ENCODE peak calls at places on chromosome 15, in five cellular contexts. One of them, this sample, is unnamed.

GRCh38 chr15:59165726-59166125 is 40.9 kb upstream of the LDHAL6B start:
- DNase-seq in C1 segment of cervical spinal cord: no peak
- DNase-seq in activated T-helper 2 cell treated with anti-CD3 and anti-CD28 coated beads, Interferon-gamma antibody, Interleukin-2, Interleukin-4, amounts not matched to agents 10 μg/mL and 5 μg/mL and 100 μg/mL, durations not matched to agents 14 hours and 24 hours and 36 hours: no peak
- DNase-seq in activated CD4-positive, alpha-beta T cell treated with anti-CD3 and anti-CD28 coated beads for 1 hour: no peak
- DNase-seq in mesenchymal stem cell: no peak
- DNase-seq in this sample: no peak

GRCh38 chr15:73002509-73002908 is 49.8 kb upstream of the NEO1 start:
- DNase-seq in C1 segment of cervical spinal cord: no peak
- DNase-seq in activated T-helper 2 cell treated with anti-CD3 and anti-CD28 coated beads, Interferon-gamma antibody, Interleukin-2, Interleukin-4, amounts not matched to agents 10 μg/mL and 5 μg/mL and 100 μg/mL, durations not matched to agents 14 hours and 24 hours and 36 hours: no peak
- DNase-seq in activated CD4-positive, alpha-beta T cell treated with anti-CD3 and anti-CD28 coated beads for 1 hour: no peak
- DNase-seq in mesenchymal stem cell: peak; percentile 85
- DNase-seq in this sample: no peak

GRCh38 chr15:37015025-37015424 is 85.3 kb downstream of the MEIS2 start:
- DNase-seq in C1 segment of cervical spinal cord: no peak
- DNase-seq in activated T-helper 2 cell treated with anti-CD3 and anti-CD28 coated beads, Interferon-gamma antibody, Interleukin-2, Interleukin-4, amounts not matched to agents 10 μg/mL and 5 μg/mL and 100 μg/mL, durations not matched to agents 14 hours and 24 hours and 36 hours: no peak
- DNase-seq in activated CD4-positive, alpha-beta T cell treated with anti-CD3 and anti-CD28 coated beads for 1 hour: no peak
- DNase-seq in mesenchymal stem cell: peak; percentile 55
- DNase-seq in this sample: peak; percentile 72

GRCh38 chr15:71097890-71098289 is 17.4 kb upstream of the THSD4 start:
- DNase-seq in C1 segment of cervical spinal cord: no peak
- DNase-seq in activated T-helper 2 cell treated with anti-CD3 and anti-CD28 coated beads, Interferon-gamma antibody, Interleukin-2, Interleukin-4, amounts not matched to agents 10 μg/mL and 5 μg/mL and 100 μg/mL, durations not matched to agents 14 hours and 24 hours and 36 hours: no peak
- DNase-seq in activated CD4-positive, alpha-beta T cell treated with anti-CD3 and anti-CD28 coated beads for 1 hour: no peak
- DNase-seq in mesenchymal stem cell: no peak
- DNase-seq in this sample: no peak

GRCh38 chr15:40047413-40048154 is 8.6 kb upstream of the SRP14 start:
- DNase-seq in C1 segment of cervical spinal cord: peak; percentile 38
- DNase-seq in activated T-helper 2 cell treated with anti-CD3 and anti-CD28 coated beads, Interferon-gamma antibody, Interleukin-2, Interleukin-4, amounts not matched to agents 10 μg/mL and 5 μg/mL and 100 μg/mL, durations not matched to agents 14 hours and 24 hours and 36 hours: peak; percentile 58
- DNase-seq in activated CD4-positive, alpha-beta T cell treated with anti-CD3 and anti-CD28 coated beads for 1 hour: peak; percentile 36
- DNase-seq in mesenchymal stem cell: peak; percentile 92
- DNase-seq in this sample: peak; percentile 76

GRCh38 chr15:41774873-41775417 is 661 bp downstream of the MAPKBP1 start:
- DNase-seq in C1 segment of cervical spinal cord: no peak
- DNase-seq in activated T-helper 2 cell treated with anti-CD3 and anti-CD28 coated beads, Interferon-gamma antibody, Interleukin-2, Interleukin-4, amounts not matched to agents 10 μg/mL and 5 μg/mL and 100 μg/mL, durations not matched to agents 14 hours and 24 hours and 36 hours: no peak
- DNase-seq in activated CD4-positive, alpha-beta T cell treated with anti-CD3 and anti-CD28 coated beads for 1 hour: no peak
- DNase-seq in mesenchymal stem cell: no peak
- DNase-seq in this sample: no peak

GRCh38 chr15:65192016-65192415 is 6.9 kb upstream of the CLPX start:
- DNase-seq in C1 segment of cervical spinal cord: no peak
- DNase-seq in activated T-helper 2 cell treated with anti-CD3 and anti-CD28 coated beads, Interferon-gamma antibody, Interleukin-2, Interleukin-4, amounts not matched to agents 10 μg/mL and 5 μg/mL and 100 μg/mL, durations not matched to agents 14 hours and 24 hours and 36 hours: no peak
- DNase-seq in activated CD4-positive, alpha-beta T cell treated with anti-CD3 and anti-CD28 coated beads for 1 hour: no peak
- DNase-seq in mesenchymal stem cell: no peak
- DNase-seq in this sample: peak; percentile 12

GRCh38 chr15:39828374-39828931 is 45.8 kb upstream of the FSIP1 start:
- DNase-seq in C1 segment of cervical spinal cord: no peak
- DNase-seq in activated T-helper 2 cell treated with anti-CD3 and anti-CD28 coated beads, Interferon-gamma antibody, Interleukin-2, Interleukin-4, amounts not matched to agents 10 μg/mL and 5 μg/mL and 100 μg/mL, durations not matched to agents 14 hours and 24 hours and 36 hours: no peak
- DNase-seq in activated CD4-positive, alpha-beta T cell treated with anti-CD3 and anti-CD28 coated beads for 1 hour: no peak
- DNase-seq in mesenchymal stem cell: peak; percentile 76
- DNase-seq in this sample: no peak

GRCh38 chr15:31483924-31484368 is 157.3 kb downstream of the KLF13 start:
- DNase-seq in C1 segment of cervical spinal cord: no peak
- DNase-seq in activated T-helper 2 cell treated with anti-CD3 and anti-CD28 coated beads, Interferon-gamma antibody, Interleukin-2, Interleukin-4, amounts not matched to agents 10 μg/mL and 5 μg/mL and 100 μg/mL, durations not matched to agents 14 hours and 24 hours and 36 hours: peak; percentile 27
- DNase-seq in activated CD4-positive, alpha-beta T cell treated with anti-CD3 and anti-CD28 coated beads for 1 hour: no peak
- DNase-seq in mesenchymal stem cell: no peak
- DNase-seq in this sample: no peak

GRCh38 chr15:66936115-66936863 is 129.1 kb upstream of the SMAD3 start:
- DNase-seq in C1 segment of cervical spinal cord: no peak
- DNase-seq in activated T-helper 2 cell treated with anti-CD3 and anti-CD28 coated beads, Interferon-gamma antibody, Interleukin-2, Interleukin-4, amounts not matched to agents 10 μg/mL and 5 μg/mL and 100 μg/mL, durations not matched to agents 14 hours and 24 hours and 36 hours: no peak
- DNase-seq in activated CD4-positive, alpha-beta T cell treated with anti-CD3 and anti-CD28 coated beads for 1 hour: no peak
- DNase-seq in mesenchymal stem cell: peak; percentile 18
- DNase-seq in this sample: peak; percentile 42

GRCh38 chr15:91948001-91948608 is 94.6 kb downstream of the SLCO3A1 start:
- DNase-seq in C1 segment of cervical spinal cord: no peak
- DNase-seq in activated T-helper 2 cell treated with anti-CD3 and anti-CD28 coated beads, Interferon-gamma antibody, Interleukin-2, Interleukin-4, amounts not matched to agents 10 μg/mL and 5 μg/mL and 100 μg/mL, durations not matched to agents 14 hours and 24 hours and 36 hours: no peak
- DNase-seq in activated CD4-positive, alpha-beta T cell treated with anti-CD3 and anti-CD28 coated beads for 1 hour: no peak
- DNase-seq in mesenchymal stem cell: peak; percentile 37
- DNase-seq in this sample: peak; percentile 77

GRCh38 chr15:90496791-90497190 is 32.9 kb upstream of the CRTC3 start:
- DNase-seq in C1 segment of cervical spinal cord: no peak
- DNase-seq in activated T-helper 2 cell treated with anti-CD3 and anti-CD28 coated beads, Interferon-gamma antibody, Interleukin-2, Interleukin-4, amounts not matched to agents 10 μg/mL and 5 μg/mL and 100 μg/mL, durations not matched to agents 14 hours and 24 hours and 36 hours: no peak
- DNase-seq in activated CD4-positive, alpha-beta T cell treated with anti-CD3 and anti-CD28 coated beads for 1 hour: no peak
- DNase-seq in mesenchymal stem cell: peak; percentile 50
- DNase-seq in this sample: no peak

GRCh38 chr15:85689729-85690128 is 105.0 kb downstream of the KLHL25 start:
- DNase-seq in C1 segment of cervical spinal cord: no peak
- DNase-seq in activated T-helper 2 cell treated with anti-CD3 and anti-CD28 coated beads, Interferon-gamma antibody, Interleukin-2, Interleukin-4, amounts not matched to agents 10 μg/mL and 5 μg/mL and 100 μg/mL, durations not matched to agents 14 hours and 24 hours and 36 hours: peak; percentile 64
- DNase-seq in activated CD4-positive, alpha-beta T cell treated with anti-CD3 and anti-CD28 coated beads for 1 hour: peak; percentile 45
- DNase-seq in mesenchymal stem cell: peak; percentile 76
- DNase-seq in this sample: peak; percentile 62

GRCh38 chr15:43086551-43086950 is 19.3 kb downstream of the UBR1 start:
- DNase-seq in C1 segment of cervical spinal cord: no peak
- DNase-seq in activated T-helper 2 cell treated with anti-CD3 and anti-CD28 coated beads, Interferon-gamma antibody, Interleukin-2, Interleukin-4, amounts not matched to agents 10 μg/mL and 5 μg/mL and 100 μg/mL, durations not matched to agents 14 hours and 24 hours and 36 hours: no peak
- DNase-seq in activated CD4-positive, alpha-beta T cell treated with anti-CD3 and anti-CD28 coated beads for 1 hour: no peak
- DNase-seq in mesenchymal stem cell: no peak
- DNase-seq in this sample: no peak

GRCh38 chr15:42048821-42049200 is 28.0 kb upstream of the PLA2G4E start:
- DNase-seq in C1 segment of cervical spinal cord: no peak
- DNase-seq in activated T-helper 2 cell treated with anti-CD3 and anti-CD28 coated beads, Interferon-gamma antibody, Interleukin-2, Interleukin-4, amounts not matched to agents 10 μg/mL and 5 μg/mL and 100 μg/mL, durations not matched to agents 14 hours and 24 hours and 36 hours: no peak
- DNase-seq in activated CD4-positive, alpha-beta T cell treated with anti-CD3 and anti-CD28 coated beads for 1 hour: no peak
- DNase-seq in mesenchymal stem cell: no peak
- DNase-seq in this sample: peak; percentile 36

GRCh38 chr15:101056366-101057334 is 137.5 kb downstream of the LRRK1 start:
- DNase-seq in C1 segment of cervical spinal cord: no peak
- DNase-seq in activated T-helper 2 cell treated with anti-CD3 and anti-CD28 coated beads, Interferon-gamma antibody, Interleukin-2, Interleukin-4, amounts not matched to agents 10 μg/mL and 5 μg/mL and 100 μg/mL, durations not matched to agents 14 hours and 24 hours and 36 hours: no peak
- DNase-seq in activated CD4-positive, alpha-beta T cell treated with anti-CD3 and anti-CD28 coated beads for 1 hour: no peak
- DNase-seq in mesenchymal stem cell: no peak
- DNase-seq in this sample: peak; percentile 49

GRCh38 chr15:91967935-91968605 is 114.6 kb downstream of the SLCO3A1 start:
- DNase-seq in C1 segment of cervical spinal cord: no peak
- DNase-seq in activated T-helper 2 cell treated with anti-CD3 and anti-CD28 coated beads, Interferon-gamma antibody, Interleukin-2, Interleukin-4, amounts not matched to agents 10 μg/mL and 5 μg/mL and 100 μg/mL, durations not matched to agents 14 hours and 24 hours and 36 hours: no peak
- DNase-seq in activated CD4-positive, alpha-beta T cell treated with anti-CD3 and anti-CD28 coated beads for 1 hour: no peak
- DNase-seq in mesenchymal stem cell: no peak
- DNase-seq in this sample: no peak

GRCh38 chr15:92333709-92334108 is 60.0 kb upstream of the ST8SIA2 start:
- DNase-seq in C1 segment of cervical spinal cord: no peak
- DNase-seq in activated T-helper 2 cell treated with anti-CD3 and anti-CD28 coated beads, Interferon-gamma antibody, Interleukin-2, Interleukin-4, amounts not matched to agents 10 μg/mL and 5 μg/mL and 100 μg/mL, durations not matched to agents 14 hours and 24 hours and 36 hours: no peak
- DNase-seq in activated CD4-positive, alpha-beta T cell treated with anti-CD3 and anti-CD28 coated beads for 1 hour: no peak
- DNase-seq in mesenchymal stem cell: no peak
- DNase-seq in this sample: no peak

GRCh38 chr15:39285663-39286062 is 295.2 kb upstream of the THBS1 start:
- DNase-seq in C1 segment of cervical spinal cord: no peak
- DNase-seq in activated T-helper 2 cell treated with anti-CD3 and anti-CD28 coated beads, Interferon-gamma antibody, Interleukin-2, Interleukin-4, amounts not matched to agents 10 μg/mL and 5 μg/mL and 100 μg/mL, durations not matched to agents 14 hours and 24 hours and 36 hours: no peak
- DNase-seq in activated CD4-positive, alpha-beta T cell treated with anti-CD3 and anti-CD28 coated beads for 1 hour: no peak
- DNase-seq in mesenchymal stem cell: peak; percentile 24
- DNase-seq in this sample: no peak

GRCh38 chr15:70604671-70605070 is 158.7 kb downstream of the UACA start:
- DNase-seq in C1 segment of cervical spinal cord: peak; percentile 39
- DNase-seq in activated T-helper 2 cell treated with anti-CD3 and anti-CD28 coated beads, Interferon-gamma antibody, Interleukin-2, Interleukin-4, amounts not matched to agents 10 μg/mL and 5 μg/mL and 100 μg/mL, durations not matched to agents 14 hours and 24 hours and 36 hours: no peak
- DNase-seq in activated CD4-positive, alpha-beta T cell treated with anti-CD3 and anti-CD28 coated beads for 1 hour: no peak
- DNase-seq in mesenchymal stem cell: no peak
- DNase-seq in this sample: peak; percentile 81

GRCh38 chr15:40252438-40253178 is 13.7 kb downstream of the PAK6 start:
- DNase-seq in C1 segment of cervical spinal cord: no peak
- DNase-seq in activated T-helper 2 cell treated with anti-CD3 and anti-CD28 coated beads, Interferon-gamma antibody, Interleukin-2, Interleukin-4, amounts not matched to agents 10 μg/mL and 5 μg/mL and 100 μg/mL, durations not matched to agents 14 hours and 24 hours and 36 hours: no peak
- DNase-seq in activated CD4-positive, alpha-beta T cell treated with anti-CD3 and anti-CD28 coated beads for 1 hour: no peak
- DNase-seq in mesenchymal stem cell: no peak
- DNase-seq in this sample: no peak

GRCh38 chr15:48086162-48086561 is 34.6 kb upstream of the SLC24A5 start:
- DNase-seq in C1 segment of cervical spinal cord: no peak
- DNase-seq in activated T-helper 2 cell treated with anti-CD3 and anti-CD28 coated beads, Interferon-gamma antibody, Interleukin-2, Interleukin-4, amounts not matched to agents 10 μg/mL and 5 μg/mL and 100 μg/mL, durations not matched to agents 14 hours and 24 hours and 36 hours: no peak
- DNase-seq in activated CD4-positive, alpha-beta T cell treated with anti-CD3 and anti-CD28 coated beads for 1 hour: no peak
- DNase-seq in mesenchymal stem cell: no peak
- DNase-seq in this sample: no peak

GRCh38 chr15:77571181-77571580 is 61.5 kb downstream of the LINGO1 start:
- DNase-seq in C1 segment of cervical spinal cord: no peak
- DNase-seq in activated T-helper 2 cell treated with anti-CD3 and anti-CD28 coated beads, Interferon-gamma antibody, Interleukin-2, Interleukin-4, amounts not matched to agents 10 μg/mL and 5 μg/mL and 100 μg/mL, durations not matched to agents 14 hours and 24 hours and 36 hours: no peak
- DNase-seq in activated CD4-positive, alpha-beta T cell treated with anti-CD3 and anti-CD28 coated beads for 1 hour: no peak
- DNase-seq in mesenchymal stem cell: no peak
- DNase-seq in this sample: no peak

GRCh38 chr15:76163429-76164020 is 103.7 kb downstream of the TMEM266 start:
- DNase-seq in C1 segment of cervical spinal cord: no peak
- DNase-seq in activated T-helper 2 cell treated with anti-CD3 and anti-CD28 coated beads, Interferon-gamma antibody, Interleukin-2, Interleukin-4, amounts not matched to agents 10 μg/mL and 5 μg/mL and 100 μg/mL, durations not matched to agents 14 hours and 24 hours and 36 hours: no peak
- DNase-seq in activated CD4-positive, alpha-beta T cell treated with anti-CD3 and anti-CD28 coated beads for 1 hour: no peak
- DNase-seq in mesenchymal stem cell: peak; percentile 63
- DNase-seq in this sample: peak; percentile 62

GRCh38 chr15:29687204-29687768 is 135.0 kb downstream of the TJP1 start:
- DNase-seq in C1 segment of cervical spinal cord: no peak
- DNase-seq in activated T-helper 2 cell treated with anti-CD3 and anti-CD28 coated beads, Interferon-gamma antibody, Interleukin-2, Interleukin-4, amounts not matched to agents 10 μg/mL and 5 μg/mL and 100 μg/mL, durations not matched to agents 14 hours and 24 hours and 36 hours: no peak
- DNase-seq in activated CD4-positive, alpha-beta T cell treated with anti-CD3 and anti-CD28 coated beads for 1 hour: no peak
- DNase-seq in mesenchymal stem cell: no peak
- DNase-seq in this sample: peak; percentile 49

GRCh38 chr15:56832125-56832524 is 86.3 kb upstream of the TCF12 start:
- DNase-seq in C1 segment of cervical spinal cord: peak; percentile 40
- DNase-seq in activated T-helper 2 cell treated with anti-CD3 and anti-CD28 coated beads, Interferon-gamma antibody, Interleukin-2, Interleukin-4, amounts not matched to agents 10 μg/mL and 5 μg/mL and 100 μg/mL, durations not matched to agents 14 hours and 24 hours and 36 hours: no peak
- DNase-seq in activated CD4-positive, alpha-beta T cell treated with anti-CD3 and anti-CD28 coated beads for 1 hour: no peak
- DNase-seq in mesenchymal stem cell: no peak
- DNase-seq in this sample: no peak

GRCh38 chr15:91980502-91981267 is 127.2 kb downstream of the SLCO3A1 start:
- DNase-seq in C1 segment of cervical spinal cord: no peak
- DNase-seq in activated T-helper 2 cell treated with anti-CD3 and anti-CD28 coated beads, Interferon-gamma antibody, Interleukin-2, Interleukin-4, amounts not matched to agents 10 μg/mL and 5 μg/mL and 100 μg/mL, durations not matched to agents 14 hours and 24 hours and 36 hours: no peak
- DNase-seq in activated CD4-positive, alpha-beta T cell treated with anti-CD3 and anti-CD28 coated beads for 1 hour: no peak
- DNase-seq in mesenchymal stem cell: no peak
- DNase-seq in this sample: no peak

GRCh38 chr15:60420322-60420721 is 22.5 kb upstream of the ANXA2 start:
- DNase-seq in C1 segment of cervical spinal cord: no peak
- DNase-seq in activated T-helper 2 cell treated with anti-CD3 and anti-CD28 coated beads, Interferon-gamma antibody, Interleukin-2, Interleukin-4, amounts not matched to agents 10 μg/mL and 5 μg/mL and 100 μg/mL, durations not matched to agents 14 hours and 24 hours and 36 hours: no peak
- DNase-seq in activated CD4-positive, alpha-beta T cell treated with anti-CD3 and anti-CD28 coated beads for 1 hour: no peak
- DNase-seq in mesenchymal stem cell: no peak
- DNase-seq in this sample: no peak

GRCh38 chr15:63395730-63396545 is 14.3 kb upstream of the CA12 start:
- DNase-seq in C1 segment of cervical spinal cord: no peak
- DNase-seq in activated T-helper 2 cell treated with anti-CD3 and anti-CD28 coated beads, Interferon-gamma antibody, Interleukin-2, Interleukin-4, amounts not matched to agents 10 μg/mL and 5 μg/mL and 100 μg/mL, durations not matched to agents 14 hours and 24 hours and 36 hours: no peak
- DNase-seq in activated CD4-positive, alpha-beta T cell treated with anti-CD3 and anti-CD28 coated beads for 1 hour: no peak
- DNase-seq in mesenchymal stem cell: no peak
- DNase-seq in this sample: no peak

This sample was measured in islet precursor cell.